ENCODE peak calls at places on chromosomes 4 and X, in eight cellular contexts. A is activated T-cell treated with anti-CD3 and anti-CD28 coated beads for 24 hours; Z is cerebellum; G is left lobe of liver; H is GM12878; T is activated CD4-positive, alpha-beta T cell treated with anti-CD3 and anti-CD28 coated beads, Interleukin-2, amount 10 ng/mL, durations not matched to agents 7 days and 5 days; R is stimulated activated CD8-positive, alpha-beta memory T cell treated with anti-CD3 and anti-CD28 coated beads, Interleukin-15, amount 100 ng/mL, for 4 hours; I is COR-L47. D is an unnamed sample.

GRCh38 chr4:143587703-143588102 is 74.2 kb downstream of the SMARCA5 start:
- DNase-seq in A (no peak), Z (no peak), G (no peak), H (no peak), T (no peak), R (no peak), I (peak), D (no peak)

GRCh38 chr4:70728096-70728495 is 6.3 kb downstream of the RUFY3 start:
- DNase-seq in A (no peak), Z (no peak), G (no peak), H (no peak), T (no peak), R (no peak), I (no peak), D (no peak)

GRCh38 chr4:98468744-98469143 is 189.7 kb downstream of the TSPAN5 start:
- DNase-seq in A (no peak), Z (peak), G (no peak), H (no peak), T (no peak), R (no peak), I (no peak), D (peak)

GRCh38 chrX:40267334-40268118 is 169.8 kb upstream of the BCOR start:
- DNase-seq in A (no peak), Z (no peak), G (no peak), H (peak), T (no peak), R (no peak), I (no peak), D (no peak)

GRCh38 chrX:15761564-15762191 is 23.6 kb downstream of the CA5B start:
- DNase-seq in A (no peak), Z (peak), G (no peak), H (no peak), T (peak), R (no peak), I (peak), D (peak)

GRCh38 chr4:1792832-1793495 is at the start of gene FGFR3:
- DNase-seq in A (peak), Z (peak), G (peak), H (no peak), T (peak), R (no peak), I (no peak), D (no peak)

GRCh38 chr4:67712000-67712625 is 11.2 kb upstream of the UBA6 start:
- DNase-seq in A (no peak), Z (no peak), G (no peak), H (no peak), T (no peak), R (no peak), I (peak), D (no peak)

GRCh38 chr4:37365888-37366287 is 121.3 kb downstream of the NWD2 start:
- DNase-seq in A (no peak), Z (no peak), G (no peak), H (no peak), T (no peak), R (no peak), I (no peak), D (no peak)

GRCh38 chrX:86349115-86349514 is 200.9 kb downstream of the DACH2 start:
- DNase-seq in A (no peak), Z (no peak), G (no peak), H (no peak), T (no peak), R (no peak), I (no peak), D (no peak)

GRCh38 chrX:39874202-39874816 is 223.4 kb downstream of the BCOR start:
- DNase-seq in A (peak), Z (no peak), G (no peak), H (peak), T (peak), R (no peak), I (no peak), D (peak)

GRCh38 chr4:80265571-80266266 is 745 bp upstream of the FGF5 start:
- DNase-seq in A (no peak), Z (no peak), G (no peak), H (no peak), T (no peak), R (no peak), I (peak), D (peak)

GRCh38 chr4:1783970-1784369 is 9.1 kb upstream of the FGFR3 start:
- DNase-seq in A (no peak), Z (no peak), G (no peak), H (no peak), T (no peak), R (no peak), I (no peak), D (no peak)

GRCh38 chr4:126071346-126072333 is 756.9 kb downstream of the FAT4 start:
- DNase-seq in A (no peak), Z (no peak), G (no peak), H (no peak), T (no peak), R (no peak), I (peak), D (peak)

GRCh38 chr4:164413743-164414142 is 340.2 kb upstream of the SMIM31 start:
- DNase-seq in A (no peak), Z (no peak), G (no peak), H (no peak), T (no peak), R (no peak), I (no peak), D (no peak)

GRCh38 chr4:66045913-66046312 is 375.6 kb upstream of the EPHA5 start:
- DNase-seq in A (no peak), Z (no peak), G (no peak), H (no peak), T (no peak), R (no peak), I (no peak), D (no peak)

GRCh38 chr4:179595671-179596410 is 2153.6 kb upstream of the AGA start:
- DNase-seq in A (no peak), Z (no peak), G (no peak), H (no peak), T (no peak), R (no peak), I (no peak), D (no peak)

GRCh38 chr4:149029056-149029651 is 586.9 kb upstream of the NR3C2 start:
- DNase-seq in A (no peak), Z (no peak), G (no peak), H (no peak), T (no peak), R (no peak), I (peak), D (no peak)

GRCh38 chr4:66691101-66691500 is 854.2 kb downstream of the CENPC start:
- DNase-seq in A (no peak), Z (no peak), G (no peak), H (no peak), T (no peak), R (no peak), I (no peak), D (no peak)

GRCh38 chr4:38368612-38369011 is 295.4 kb upstream of the KLF3 start:
- DNase-seq in A (no peak), Z (no peak), G (no peak), H (no peak), T (no peak), R (no peak), I (no peak), D (peak)

GRCh38 chr4:1351854-1352633 is 5.0 kb downstream of the UVSSA start:
- DNase-seq in A (peak), Z (peak), G (peak), H (peak), T (peak), R (peak), I (peak), D (peak)

GRCh38 chr4:169791527-169792156 is 33.9 kb upstream of the HPF1 start:
- DNase-seq in A (no peak), Z (peak), G (peak), H (no peak), T (peak), R (no peak), I (peak), D (peak)

GRCh38 chr4:8909548-8909947 is 37.9 kb upstream of the HMX1 start:
- DNase-seq in A (no peak), Z (no peak), G (no peak), H (no peak), T (no peak), R (no peak), I (no peak), D (no peak)

GRCh38 chr4:74623041-74623440 is 171.3 kb downstream of the BTC start:
- DNase-seq in A (no peak), Z (no peak), G (no peak), H (no peak), T (peak), R (no peak), I (peak), D (peak)

GRCh38 chrX:66014560-66014959 is 25.3 kb downstream of the VSIG4 start:
- DNase-seq in A (no peak), Z (no peak), G (no peak), H (no peak), T (no peak), R (no peak), I (no peak), D (no peak)

GRCh38 chr4:88737304-88738015 is 39.8 kb upstream of the NAP1L5 start:
- DNase-seq in A (no peak), Z (no peak), G (peak), H (peak), T (peak), R (no peak), I (no peak), D (no peak)

GRCh38 chr4:42501624-42502401 is 104.5 kb downstream of the SHISA3 start:
- DNase-seq in A (no peak), Z (no peak), G (no peak), H (no peak), T (no peak), R (no peak), I (peak), D (no peak)

GRCh38 chrX:108036298-108036973 is 8.4 kb upstream of the VSIG1 start:
- DNase-seq in A (no peak), Z (no peak), G (no peak), H (no peak), T (no peak), R (no peak), I (no peak), D (peak)

GRCh38 chr4:182938213-182938645 is 21.0 kb upstream of the DCTD start:
- DNase-seq in A (peak), Z (peak), G (peak), H (no peak), T (peak), R (peak), I (peak), D (peak)

GRCh38 chrX:72080800-72081199 is 50.9 kb downstream of the RTL5 start:
- DNase-seq in A (no peak), Z (no peak), G (no peak), H (no peak), T (no peak), R (no peak), I (no peak), D (no peak)

GRCh38 chrX:130013661-130014060 is 31.2 kb downstream of the BCORL1 start:
- DNase-seq in A (no peak), Z (no peak), G (no peak), H (no peak), T (no peak), R (no peak), I (no peak), D (no peak)

GRCh38 chr4:77453911-77454310 is 151.7 kb upstream of the CXCL13 start:
- DNase-seq in A (no peak), Z (no peak), G (no peak), H (no peak), T (no peak), R (no peak), I (no peak), D (no peak)

GRCh38 chr4:7659429-7660175 is 224.9 kb upstream of the PSAPL1 start:
- DNase-seq in A (no peak), Z (no peak), G (peak), H (no peak), T (no peak), R (no peak), I (no peak), D (no peak)

GRCh38 chrX:19740744-19741143 is 146.7 kb downstream of the SH3KBP1 start:
- DNase-seq in A (no peak), Z (no peak), G (no peak), H (no peak), T (no peak), R (no peak), I (no peak), D (no peak)

GRCh38 chrX:134717698-134718328 is 59.5 kb upstream of the PLAC1 start:
- DNase-seq in A (no peak), Z (no peak), G (no peak), H (no peak), T (no peak), R (no peak), I (no peak), D (peak)

GRCh38 chrX:39162322-39162721 is 361.1 kb downstream of the MID1IP1 start:
- DNase-seq in A (peak), Z (no peak), G (no peak), H (no peak), T (peak), R (peak), I (no peak), D (no peak)

GRCh38 chr4:186707574-186707973 is 16.1 kb downstream of the FAT1 start:
- DNase-seq in A (no peak), Z (no peak), G (no peak), H (no peak), T (no peak), R (no peak), I (no peak), D (no peak)

GRCh38 chrX:34578237-34578636 is 78.8 kb downstream of the TMEM47 start:
- DNase-seq in A (no peak), Z (no peak), G (no peak), H (no peak), T (no peak), R (no peak), I (no peak), D (peak)

GRCh38 chr4:7427326-7428260 is 7.1 kb downstream of the PSAPL1 start:
- DNase-seq in A (no peak), Z (no peak), G (peak), H (no peak), T (no peak), R (no peak), I (no peak), D (no peak)

D was measured in HFFc6.